ENCODE peak calls at places on chromosomes 11 and 22, in nine cellular contexts. I is lower lobe of right lung; C is left ventricle myocardium inferior; B is fibroblast of pulmonary artery; T is A549; W is mucosa of descending colon; P is esophagus squamous epithelium; Q is CD4-positive, alpha-beta T cell; N is thyroid gland. H is an unnamed sample.

GRCh38 chr11:102172127-102172848 is 62.0 kb downstream of the YAP1 start:
- DNase-seq in I (no peak), C (no peak), B (peak), T (no peak), W (no peak), P (no peak), Q (no peak), N (peak), H (peak)

GRCh38 chr11:18669629-18670162 is 28.9 kb upstream of the TMEM86A start:
- DNase-seq in I (no peak), C (no peak), B (no peak), T (no peak), W (no peak), P (no peak), Q (no peak), N (no peak), H (no peak)

GRCh38 chr11:68798221-68798813 is 43.4 kb downstream of the CPT1A start:
- DNase-seq in I (no peak), C (no peak), B (peak), T (no peak), W (peak), P (no peak), Q (peak), N (peak), H (peak)

GRCh38 chr11:70078095-70078795 is at the start of gene ANO1:
- DNase-seq in I (no peak), C (peak), B (no peak), T (no peak), W (peak), P (no peak), Q (no peak), N (peak), H (no peak)

GRCh38 chr11:35138949-35139881 is at the start of gene CD44:
- DNase-seq in I (peak), C (peak), B (peak), T (peak), W (peak), P (peak), Q (peak), N (peak), H (peak)

GRCh38 chr22:26952654-26953379 is 295.4 kb downstream of the MIAT start:
- DNase-seq in I (no peak), C (no peak), B (no peak), T (no peak), W (no peak), P (no peak), Q (no peak), N (peak), H (no peak)

GRCh38 chr11:128776434-128777284 is 82.8 kb downstream of the FLI1 start:
- DNase-seq in I (no peak), C (peak), B (peak), T (peak), W (peak), P (no peak), Q (peak), N (peak), H (peak)

GRCh38 chr22:46830841-46831240 is 68.4 kb downstream of the TBC1D22A start:
- DNase-seq in I (no peak), C (no peak), B (no peak), T (peak), W (no peak), P (no peak), Q (no peak), N (no peak), H (no peak)

GRCh38 chr11:118928870-118929495 is 3.3 kb upstream of the BCL9L start:
- DNase-seq in I (peak), C (peak), B (peak), T (peak), W (no peak), P (no peak), Q (no peak), N (no peak), H (peak)

GRCh38 chr11:12112150-12112520 is 1.7 kb downstream of the MICAL2 start:
- DNase-seq in I (no peak), C (no peak), B (no peak), T (no peak), W (no peak), P (no peak), Q (no peak), N (no peak), H (no peak)

GRCh38 chr11:36672815-36673450 is 74.9 kb upstream of the RAG2 start:
- DNase-seq in I (no peak), C (no peak), B (peak), T (peak), W (peak), P (no peak), Q (no peak), N (no peak), H (peak)

GRCh38 chr11:73156114-73156513 is 14.0 kb upstream of the FCHSD2 start:
- DNase-seq in I (no peak), C (no peak), B (no peak), T (no peak), W (no peak), P (no peak), Q (no peak), N (no peak), H (no peak)

GRCh38 chr11:114192841-114193389 is 103.3 kb upstream of the NNMT start:
- DNase-seq in I (no peak), C (no peak), B (no peak), T (no peak), W (no peak), P (no peak), Q (no peak), N (no peak), H (peak)

GRCh38 chr22:36332623-36333331 is 55.0 kb downstream of the MYH9 start:
- DNase-seq in I (peak), C (no peak), B (peak), T (peak), W (peak), P (no peak), Q (peak), N (peak), H (peak)

GRCh38 chr11:69000831-69001245 is 12.2 kb downstream of the MRGPRF start:
- DNase-seq in I (peak), C (no peak), B (peak), T (peak), W (no peak), P (no peak), Q (no peak), N (no peak), H (peak)

GRCh38 chr11:71183878-71184277 is 68.5 kb downstream of the SHANK2 start:
- DNase-seq in I (no peak), C (no peak), B (no peak), T (no peak), W (no peak), P (no peak), Q (no peak), N (no peak), H (no peak)

GRCh38 chr22:46742576-46743221 is 4.6 kb upstream of the CERK start:
- DNase-seq in I (no peak), C (no peak), B (no peak), T (peak), W (peak), P (no peak), Q (no peak), N (no peak), H (no peak)

GRCh38 chr11:117950320-117950719 is 21.1 kb upstream of the TMPRSS13 start:
- DNase-seq in I (no peak), C (no peak), B (no peak), T (no peak), W (peak), P (no peak), Q (peak), N (peak), H (no peak)

GRCh38 chr11:79547256-79547655 is 106.4 kb upstream of the TENM4 start:
- DNase-seq in I (no peak), C (no peak), B (no peak), T (no peak), W (no peak), P (no peak), Q (no peak), N (no peak), H (no peak)

GRCh38 chr11:62054484-62055121 is 69.2 kb upstream of the INCENP start:
- DNase-seq in I (peak), C (no peak), B (peak), T (peak), W (peak), P (no peak), Q (no peak), N (no peak), H (peak)
- TF ChIP-seq CTCF in I (peak), C (peak), B (peak), T (peak), W (peak), P (no peak), Q (peak), N (peak), H (peak)

DNA sequence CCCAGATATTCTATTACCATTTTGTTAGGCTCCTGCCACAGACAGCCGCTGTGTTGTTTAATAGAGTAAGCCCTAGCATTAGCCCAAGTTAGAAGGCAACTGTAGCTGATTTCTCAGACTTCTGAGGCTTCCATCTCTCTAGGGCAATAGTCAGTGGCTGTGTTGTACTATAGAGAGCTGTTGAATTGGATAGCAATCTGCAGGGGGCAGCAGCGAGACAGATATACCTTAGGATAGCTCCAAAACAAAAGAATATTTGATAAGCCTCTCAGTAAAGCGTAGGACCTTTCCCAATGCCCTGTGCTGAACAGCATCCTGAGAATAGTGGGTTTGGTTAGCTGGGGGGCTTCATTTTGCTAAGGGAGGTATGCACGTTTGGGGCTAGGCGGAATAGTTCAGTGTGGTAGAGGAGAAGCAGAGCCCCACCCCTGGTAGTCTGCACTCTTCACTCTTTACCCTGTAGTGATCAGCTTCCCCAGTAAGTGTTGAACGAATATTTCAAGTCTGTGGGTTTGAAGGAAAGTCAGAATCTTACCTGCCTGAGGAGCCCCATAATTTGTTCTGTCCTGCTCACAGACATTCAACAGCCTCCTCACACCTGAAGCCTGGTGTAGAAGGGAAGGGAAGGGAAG is 515.1 kb downstream of the INSC start:
- DNase-seq in I (peak), C (peak), B (peak), T (peak), W (peak), P (no peak), Q (no peak), N (no peak), H (peak)
- TF ChIP-seq CTCF in I (peak), C (peak), B (peak), T (no peak), W (no peak), P (no peak), Q (no peak), N (no peak), H (peak)

DNA sequence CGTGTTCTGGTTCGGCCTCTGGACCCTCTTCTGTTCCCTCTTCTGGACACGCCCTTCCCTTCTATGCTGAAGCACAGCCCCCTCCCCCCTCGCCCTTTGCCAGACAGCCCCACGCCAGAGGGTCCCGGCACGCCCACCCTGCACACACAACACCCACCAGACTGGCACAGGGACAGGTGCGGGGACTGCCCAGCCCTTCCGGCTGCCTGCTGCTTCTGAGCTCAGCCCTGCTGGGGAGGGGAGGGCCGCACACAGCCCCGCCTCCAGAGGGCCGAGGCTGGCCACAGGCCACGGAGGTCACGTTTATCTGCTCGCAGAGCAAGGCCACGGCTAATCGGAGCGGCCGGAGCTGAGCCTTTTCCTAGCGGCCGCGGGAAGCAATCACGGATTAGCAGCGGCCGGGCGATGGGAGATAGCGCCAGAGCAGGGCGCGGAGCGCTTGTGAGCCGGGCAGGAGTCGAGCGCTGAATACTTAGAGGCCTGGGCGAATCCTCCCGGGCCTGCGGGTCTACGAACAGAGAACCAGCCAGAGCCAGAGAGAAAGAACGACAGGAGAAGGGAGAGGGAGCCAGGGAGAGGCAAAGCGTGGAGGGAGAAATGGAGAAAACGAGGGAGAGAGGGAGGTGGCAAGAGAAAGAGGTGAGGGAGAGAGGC is 21.5 kb downstream of the OTUB1 start:
- DNase-seq in I (peak), C (peak), B (peak), T (peak), W (peak), P (no peak), Q (no peak), N (peak), H (peak)
- TF ChIP-seq CTCF in I (peak), C (peak), B (peak), T (no peak), W (no peak), P (no peak), Q (no peak), N (peak), H (peak)

GRCh38 chr22:50267591-50268390 is 2.4 kb downstream of the MAPK11 start:
- DNase-seq in I (peak), C (peak), B (peak), T (peak), W (peak), P (no peak), Q (peak), N (peak), H (peak)
- TF ChIP-seq CTCF in I (peak), C (peak), B (peak), T (no peak), W (no peak), P (no peak), Q (no peak), N (peak), H (peak)

DNA sequence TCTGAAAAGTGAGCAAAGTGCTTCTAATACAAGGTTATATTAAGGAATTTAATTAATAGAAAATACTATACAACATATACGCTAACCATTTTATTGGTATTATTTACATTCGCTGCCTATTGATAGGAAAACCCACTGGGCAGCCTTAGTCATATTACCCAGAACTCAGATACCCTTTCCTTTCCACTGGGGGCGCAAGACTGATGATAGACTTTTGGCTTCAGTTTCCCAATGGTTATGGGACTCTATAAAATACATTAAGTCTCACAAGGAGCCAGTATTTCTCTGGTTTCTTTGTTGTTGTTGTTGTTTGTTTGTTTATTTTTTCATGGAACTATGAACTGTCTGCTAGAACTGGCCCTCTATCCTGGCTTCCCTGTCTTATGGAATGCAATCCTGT is 471.1 kb upstream of the KIRREL3 start:
- DNase-seq in I (no peak), C (no peak), B (no peak), T (no peak), W (no peak), P (no peak), Q (no peak), N (no peak), H (no peak)
- TF ChIP-seq CTCF in I (no peak), C (no peak), B (no peak), T (no peak), W (no peak), P (no peak), Q (no peak), N (no peak), H (no peak)

DNA sequence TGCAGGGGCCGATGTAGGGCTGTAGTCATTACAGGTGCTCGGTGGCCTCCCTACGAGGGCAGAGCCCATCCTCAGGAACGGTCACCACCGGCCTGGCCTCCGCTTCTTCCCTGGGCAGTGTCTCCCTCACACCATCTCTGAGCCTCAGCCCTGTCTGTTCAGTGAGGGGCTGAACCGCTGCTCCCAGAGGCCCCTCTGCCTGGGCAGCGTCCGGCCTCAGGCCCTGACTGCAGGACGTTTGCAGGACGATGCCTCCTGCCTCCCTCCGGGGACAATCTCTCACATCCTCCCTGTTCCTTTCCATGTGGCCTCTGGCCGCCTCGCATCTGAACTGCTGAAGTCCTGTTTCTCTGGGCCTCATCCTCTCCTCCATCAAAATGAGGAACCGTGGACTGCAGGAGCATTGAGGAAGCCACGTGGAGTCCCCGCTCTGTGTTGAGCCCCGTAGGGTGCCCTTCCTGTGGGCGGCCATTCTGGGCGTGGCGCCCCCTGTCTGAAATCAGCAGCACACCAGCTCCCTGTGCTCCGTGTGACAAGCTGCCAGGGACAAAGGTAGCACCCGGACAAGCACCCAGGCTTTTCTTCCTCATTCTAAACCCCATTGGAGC is 933.5 kb downstream of the BRD1 start:
- DNase-seq in I (no peak), C (no peak), B (no peak), T (no peak), W (no peak), P (no peak), Q (no peak), N (no peak), H (no peak)
- TF ChIP-seq CTCF in I (no peak), C (no peak), B (no peak), T (no peak), W (no peak), P (no peak), Q (no peak), N (no peak), H (no peak)

GRCh38 chr22:22171357-22172218 is 73.0 kb upstream of the VPREB1 start:
- DNase-seq in I (no peak), C (no peak), B (peak), T (peak), W (no peak), P (no peak), Q (no peak), N (no peak), H (no peak)
- TF ChIP-seq CTCF in I (no peak), C (peak), B (peak), T (no peak), W (no peak), P (no peak), Q (no peak), N (no peak), H (peak)